ENCODE peak calls at places on chromosome 5, in eight cellular contexts. F, G, L, C, T, Q, Y and S are unnamed samples.

GRCh38 chr5:85049020-85049419 is 664.3 kb upstream of the EDIL3 start:
- DNase-seq in G (no peak), C (no peak), F (peak), L (no peak), Q (peak), Y (peak), T (no peak), S (no peak)

GRCh38 chr5:58122157-58122556 is 337.7 kb downstream of the PLK2 start:
- DNase-seq in G (no peak), Y (no peak), C (no peak), Q (no peak), T (no peak), L (no peak), F (no peak), S (no peak)

GRCh38 chr5:37494756-37495155 is 115.6 kb downstream of the WDR70 start:
- DNase-seq in C (peak), F (no peak), Q (no peak), G (no peak), L (no peak), Y (no peak), T (peak), S (no peak)

GRCh38 chr5:59206132-59206581 is 623.3 kb downstream of the RAB3C start:
- DNase-seq in F (no peak), T (peak), L (no peak), Q (no peak), Y (peak), G (no peak), C (no peak), S (no peak)

GRCh38 chr5:172939561-172939960 is 19.7 kb upstream of the RPL26L1 start:
- DNase-seq in L (no peak), C (no peak), T (no peak), G (no peak), Q (no peak), F (no peak), Y (no peak), S (no peak)

GRCh38 chr5:52776116-52776515 is 11.6 kb upstream of the ITGA1 start:
- DNase-seq in L (no peak), T (no peak), Q (no peak), G (no peak), C (no peak), Y (no peak), F (no peak), S (peak)

GRCh38 chr5:131610198-131611063 is 24.6 kb downstream of the RAPGEF6 start:
- DNase-seq in G (no peak), T (peak), C (no peak), F (no peak), Q (peak), Y (peak), L (no peak), S (no peak)

GRCh38 chr5:72138943-72139467 is 31.7 kb downstream of the MAP1B start:
- DNase-seq in L (peak), T (peak), G (no peak), C (no peak), F (no peak), Q (peak), Y (peak), S (peak)

GRCh38 chr5:124721336-124721735 is 25.1 kb downstream of the ZNF608 start:
- DNase-seq in C (no peak), L (no peak), T (no peak), Y (no peak), Q (no peak), G (no peak), F (no peak), S (no peak)

GRCh38 chr5:56302027-56302426 is 68.9 kb upstream of the ANKRD55 start:
- DNase-seq in F (no peak), G (no peak), Y (no peak), T (no peak), Q (no peak), C (no peak), L (no peak), S (no peak)

GRCh38 chr5:6674421-6674820 is 38.8 kb upstream of the TENT4A start:
- DNase-seq in L (no peak), T (no peak), C (no peak), F (no peak), G (no peak), Q (no peak), Y (no peak), S (no peak)

GRCh38 chr5:1004598-1005361 is 3.8 kb upstream of the NKD2 start:
- DNase-seq in Q (no peak), G (no peak), T (peak), F (peak), Y (peak), L (peak), C (peak), S (peak)

GRCh38 chr5:88826959-88827585 is 55.9 kb downstream of the MEF2C start:
- DNase-seq in T (peak), Q (peak), L (no peak), Y (peak), G (no peak), F (no peak), C (peak), S (no peak)

GRCh38 chr5:175803736-175804480 is 67.5 kb upstream of the CPLX2 start:
- DNase-seq in L (no peak), Y (no peak), F (peak), C (no peak), G (no peak), T (no peak), Q (no peak), S (no peak)

GRCh38 chr5:149240354-149240998 is 31.2 kb upstream of the AFAP1L1 start:
- DNase-seq in Y (no peak), Q (no peak), L (peak), G (peak), F (no peak), C (peak), T (no peak), S (peak)

GRCh38 chr5:5883562-5883961 is 461.1 kb downstream of the ICE1 start:
- DNase-seq in T (no peak), Y (no peak), L (no peak), Q (no peak), F (no peak), C (no peak), G (no peak), S (no peak)

GRCh38 chr5:1163879-1164278 is 37.5 kb upstream of the SLC6A19 start:
- DNase-seq in T (no peak), G (no peak), C (no peak), F (no peak), L (no peak), Y (no peak), Q (no peak), S (no peak)

GRCh38 chr5:149646564-149646963 is 65.3 kb downstream of the ARHGEF37 start:
- DNase-seq in Y (peak), Q (no peak), F (no peak), G (no peak), L (no peak), C (no peak), T (no peak), S (peak)

GRCh38 chr5:139839416-139839815 is 43.8 kb downstream of the PSD2 start:
- DNase-seq in F (no peak), Q (no peak), T (no peak), G (no peak), C (no peak), L (no peak), Y (no peak), S (no peak)

GRCh38 chr5:14057289-14057688 is 85.9 kb upstream of the TRIO start:
- DNase-seq in F (no peak), L (no peak), G (no peak), Q (no peak), Y (no peak), C (no peak), T (no peak), S (no peak)

GRCh38 chr5:179553006-179553405 is 2.7 kb downstream of the RUFY1 start:
- DNase-seq in F (no peak), L (no peak), C (no peak), Y (no peak), T (no peak), Q (no peak), G (no peak), S (no peak)

GRCh38 chr5:89769975-89770374 is 639.6 kb downstream of the CETN3 start:
- DNase-seq in F (no peak), L (no peak), G (no peak), C (no peak), T (peak), Q (peak), Y (peak), S (no peak)

GRCh38 chr5:94908889-94909480 is 290.5 kb downstream of the SLF1 start:
- DNase-seq in Y (peak), F (peak), L (no peak), C (no peak), Q (peak), T (peak), G (no peak), S (no peak)